ENCODE peak calls at places on chromosomes 5 and 9, in six cellular contexts. I is mammary epithelial cell, Z is heart left ventricle, K is HepG2, O is body of pancreas, F is heart right ventricle. R is an unnamed sample. For H3K4me1, the result is how much of the 10 kb centered on the place peaks cover.

GRCh38 chr9:5185220-5185840 is at the start of gene INSL6:
- DNase-seq in I (no peak), Z (no peak), K (no peak), O (no peak), F (no peak), R (no peak)

GRCh38 chr5:56512314-56512996 is 279.3 kb upstream of the ANKRD55 start:
- DNase-seq in I (no peak), Z (peak), K (no peak), O (no peak), F (peak), R (no peak)

GRCh38 chr9:134413890-134414731 is 87.9 kb downstream of the RXRA start:
- DNase-seq in I (peak), Z (peak), K (no peak), O (peak), F (peak), R (peak)

GRCh38 chr9:106883030-106883429 is 20.1 kb downstream of the ZNF462 start:
- DNase-seq in I (no peak), Z (no peak), K (no peak), O (no peak), F (no peak), R (no peak)

GRCh38 chr5:73229271-73229670 is 56.3 kb downstream of the TMEM174 start:
- DNase-seq in I (peak), Z (no peak), K (no peak), O (no peak), F (no peak), R (peak)

GRCh38 chr9:89502038-89502601 is 4.2 kb upstream of the SEMA4D start:
- DNase-seq in I (no peak), Z (no peak), K (no peak), O (no peak), F (no peak), R (no peak)

GRCh38 chr5:134446938-134447337 is 35.3 kb upstream of the CDKN2AIPNL start:
- DNase-seq in I (no peak), Z (no peak), K (no peak), O (no peak), F (no peak), R (no peak)

GRCh38 chr9:133825555-133826198 is 87.5 kb upstream of the SARDH start:
- DNase-seq in I (no peak), Z (no peak), K (no peak), O (no peak), F (no peak), R (no peak)

GRCh38 chr9:86827893-86828292 is 119.4 kb downstream of the GAS1 start:
- DNase-seq in I (no peak), Z (no peak), K (no peak), O (peak), F (no peak), R (no peak)

GRCh38 chr5:184461-184860 is 6.8 kb upstream of the LRRC14B start:
- DNase-seq in I (no peak), Z (peak), K (no peak), O (no peak), F (no peak), R (no peak)

GRCh38 chr5:143682788-143683419 is 129.1 kb upstream of the HMHB1 start:
- DNase-seq in I (no peak), Z (no peak), K (no peak), O (no peak), F (no peak), R (no peak)

GRCh38 chr9:86639899-86640379 is 285.7 kb upstream of the TUT7 start:
- DNase-seq in I (no peak), Z (no peak), K (no peak), O (no peak), F (no peak), R (peak)

GRCh38 chr9:27407966-27408365 is 111.0 kb upstream of the EQTN start:
- DNase-seq in I (no peak), Z (no peak), K (no peak), O (no peak), F (no peak), R (peak)
- TF ChIP-seq CTCF in I (no peak), Z (no peak), K (no peak), O (no peak), F (no peak), R (no peak)

DNA sequence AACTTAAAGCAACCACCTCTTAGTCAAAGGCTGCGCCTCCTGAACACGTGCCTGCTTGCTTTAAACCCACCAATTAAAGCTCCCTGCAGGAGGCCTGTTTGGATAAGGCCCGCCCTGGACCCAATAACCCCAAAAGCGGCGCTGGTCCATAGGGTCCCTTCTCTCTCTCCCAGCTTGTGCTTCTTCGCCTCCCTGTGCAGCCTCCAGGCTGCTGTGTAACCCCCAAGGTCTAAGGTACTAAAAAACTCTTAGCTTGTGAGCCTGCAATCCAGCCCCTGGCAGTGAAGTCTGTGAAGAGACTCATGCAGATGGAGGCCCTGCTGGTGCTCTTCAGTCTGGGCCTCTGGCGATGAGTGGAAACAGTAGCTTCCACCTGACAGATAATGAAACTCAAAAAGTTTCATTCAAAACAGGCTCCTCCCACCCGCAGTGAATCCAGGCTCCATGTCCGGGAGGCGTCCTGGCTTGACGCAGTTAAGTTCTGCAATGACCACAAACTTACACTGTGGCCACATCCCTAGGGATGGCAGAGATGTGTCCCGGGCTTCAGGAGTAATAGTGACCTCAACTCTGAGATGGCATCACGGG is 97.3 kb downstream of the PRRT1B start:
- DNase-seq in I (no peak), Z (no peak), K (no peak), O (no peak), F (no peak), R (no peak)
- H3K4me1 ChIP-seq in I (under half), Z (under half), K (under half), O (under half), F (under half), R (under half)

GRCh38 chr5:82222597-82223574 is 55.3 kb downstream of the RPS23 start:
- DNase-seq in I (peak), Z (no peak), K (no peak), O (no peak), F (no peak), R (peak)
- TF ChIP-seq CTCF in I (no peak), Z (no peak), K (no peak), O (no peak), F (no peak), R (no peak)

GRCh38 chr9:91151741-91152095 is 210.0 kb downstream of the AUH start:
- DNase-seq in I (no peak), Z (no peak), K (no peak), O (no peak), F (no peak), R (no peak)
- H3K4me1 ChIP-seq in I (under half), Z (under half), K (under half), O (under half), F (under half), R (under half)

GRCh38 chr9:137406876-137407589 is 15.9 kb downstream of the EXD3 start:
- DNase-seq in I (peak), Z (peak), K (peak), O (peak), F (peak), R (no peak)

GRCh38 chr9:137409515-137409914 is 13.4 kb downstream of the EXD3 start:
- DNase-seq in I (no peak), Z (no peak), K (no peak), O (no peak), F (no peak), R (no peak)

GRCh38 chr9:137406085-137406773 is 16.7 kb downstream of the EXD3 start:
- DNase-seq in I (no peak), Z (no peak), K (no peak), O (no peak), F (no peak), R (no peak)

GRCh38 chr9:137408651-137409405 is 14.1 kb downstream of the EXD3 start:
- DNase-seq in I (no peak), Z (no peak), K (no peak), O (no peak), F (no peak), R (no peak)

DNA sequence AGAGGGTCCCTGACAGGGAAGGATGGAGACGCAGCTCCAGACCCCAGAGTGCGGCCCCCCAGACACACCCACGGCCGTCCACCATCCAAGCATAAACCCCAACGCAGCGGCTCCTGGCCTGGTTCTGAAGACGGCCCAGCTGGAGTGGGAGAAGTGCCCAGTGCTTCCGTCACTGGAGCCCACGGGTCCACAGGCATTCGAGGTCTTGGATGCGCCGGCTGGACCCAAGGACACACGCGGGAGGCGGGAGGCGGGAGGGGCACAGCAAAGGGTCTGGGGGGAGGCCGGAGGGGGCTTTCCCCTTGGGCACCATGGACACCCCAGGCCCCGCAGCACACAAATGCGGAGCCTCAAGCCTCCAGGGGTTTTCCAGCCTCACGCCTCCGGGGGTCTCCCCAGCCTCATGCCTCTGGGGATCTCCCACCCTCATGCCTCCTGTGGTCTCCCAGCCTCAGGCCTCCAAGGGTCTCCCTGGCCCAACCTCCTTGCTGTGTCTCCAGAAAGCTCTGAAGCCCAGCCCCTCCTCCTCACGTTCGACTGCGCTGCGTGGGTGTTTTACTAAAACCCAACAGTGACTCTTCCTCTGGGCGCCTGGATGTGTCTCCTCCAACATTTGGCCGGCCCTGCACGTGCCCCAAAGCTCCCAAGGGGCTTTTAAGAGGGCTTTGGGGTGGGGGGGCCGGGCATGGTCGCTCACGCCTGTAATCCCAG is 15.2 kb downstream of the EXD3 start:
- DNase-seq in I (no peak), Z (peak), K (no peak), O (no peak), F (peak), R (no peak)
- TF ChIP-seq CTCF in I (no peak), Z (no peak), K (no peak), O (no peak), F (no peak), R (no peak)

DNA sequence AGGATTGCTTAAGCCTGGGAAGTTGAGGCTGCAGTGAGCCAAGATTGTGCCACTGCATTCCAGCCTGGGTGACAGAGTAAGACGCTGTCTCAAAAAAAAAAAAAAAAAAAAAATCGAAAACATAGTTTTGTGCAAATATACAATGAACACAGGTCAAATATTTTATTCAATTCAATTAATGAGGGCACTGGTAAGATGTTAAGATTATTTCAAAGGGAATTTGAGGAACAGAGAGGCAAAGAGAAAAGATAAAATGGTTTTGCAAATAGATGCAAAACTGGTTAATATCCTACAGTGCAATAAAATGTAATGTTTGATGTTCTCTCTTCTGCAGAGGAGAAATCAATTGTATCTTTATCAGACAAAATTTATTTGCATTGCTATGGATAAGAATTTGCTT is 39.5 kb upstream of the GNE start:
- DNase-seq in I (no peak), Z (no peak), K (no peak), O (no peak), F (no peak), R (no peak)
- H3K4me1 ChIP-seq in I (under half), Z (under half), K (under half), O (under half), F (under half), R (under half)

R was measured in foreskin keratinocyte.